ENCODE peak calls at places on chromosomes 7 and 10, in nine cellular contexts. Q is adrenal gland, U is A549, M is fibroblast of lung, Z is neuronal stem cell, W is breast epithelium, N is mammary epithelial cell, X is HepG2, O is hepatocyte. A is an unnamed sample.

GRCh38 chr10:52420656-52421055 is 106.6 kb downstream of the DKK1 start:
- DNase-seq in U (peak), O (no peak), X (no peak), W (no peak), Z (no peak), M (no peak), N (no peak), Q (peak), A (no peak)

GRCh38 chr10:47325303-47326291 is 3.3 kb downstream of the GDF2 start:
- DNase-seq in N (no peak), X (no peak), M (no peak), O (no peak), Q (no peak), Z (no peak), U (no peak), W (no peak), A (no peak)

GRCh38 chr7:43873300-43873699 is 4.0 kb upstream of the MRPS24 start:
- DNase-seq in Z (no peak), X (no peak), U (peak), M (peak), O (peak), Q (peak), W (no peak), N (peak), A (peak)

GRCh38 chr7:39810204-39810642 is 139.8 kb upstream of the CDK13 start:
- DNase-seq in N (peak), Q (no peak), M (no peak), W (no peak), Z (no peak), O (peak), X (no peak), U (peak), A (no peak)

GRCh38 chr7:41792099-41792498 is 89.2 kb upstream of the INHBA start:
- DNase-seq in U (peak), W (no peak), Q (no peak), Z (no peak), O (no peak), M (no peak), N (peak), X (no peak), A (no peak)

GRCh38 chr10:26543567-26544306 is 105.6 kb downstream of the APBB1IP start:
- DNase-seq in X (no peak), Z (no peak), W (no peak), M (no peak), O (no peak), Q (no peak), U (no peak), N (no peak), A (no peak)

GRCh38 chr7:129240119-129240815 is 15.4 kb downstream of the AHCYL2 start:
- DNase-seq in Z (no peak), W (no peak), U (no peak), X (no peak), N (peak), O (no peak), M (no peak), Q (no peak), A (no peak)

GRCh38 chr10:111648046-111648445 is 535.5 kb downstream of the GPAM start:
- DNase-seq in Q (no peak), W (no peak), O (no peak), X (no peak), N (no peak), U (no peak), M (no peak), Z (no peak), A (no peak)

GRCh38 chr10:69704231-69704630 is 74.2 kb downstream of the FAM241B start:
- DNase-seq in Z (no peak), Q (no peak), N (peak), W (no peak), M (no peak), X (no peak), O (no peak), U (no peak), A (no peak)

GRCh38 chr10:92054807-92055206 is 131.2 kb downstream of the BTAF1 start:
- DNase-seq in O (no peak), W (no peak), Q (no peak), X (no peak), M (no peak), U (no peak), N (no peak), Z (no peak), A (no peak)

GRCh38 chr7:150903627-150904026 is 51.3 kb downstream of the AOC1 start:
- DNase-seq in O (no peak), X (no peak), M (peak), Z (no peak), N (peak), Q (peak), W (no peak), U (peak), A (no peak)

GRCh38 chr7:146116452-146117219 is at the start of gene CNTNAP2:
- DNase-seq in X (no peak), U (no peak), M (peak), W (no peak), N (no peak), Q (no peak), Z (peak), O (peak), A (no peak)

GRCh38 chr7:95772771-95773581 is 622 bp downstream of the DYNC1I1 start:
- DNase-seq in X (no peak), Q (no peak), U (no peak), M (peak), W (no peak), O (peak), N (peak), Z (peak), A (no peak)

GRCh38 chr7:23474098-23474828 is 4.0 kb upstream of the IGF2BP3 start:
- DNase-seq in Z (peak), M (peak), O (peak), N (peak), Q (peak), W (no peak), X (peak), U (peak), A (peak)

GRCh38 chr10:103413540-103413939 is 17.1 kb downstream of the PDCD11 start:
- DNase-seq in O (no peak), Z (no peak), X (no peak), U (no peak), Q (no peak), N (no peak), M (no peak), W (no peak), A (no peak)

GRCh38 chr10:103667390-103667789 is 173.9 kb downstream of the NEURL1 start:
- DNase-seq in W (no peak), M (peak), O (no peak), Z (no peak), Q (no peak), U (no peak), N (no peak), X (no peak), A (no peak)

GRCh38 chr10:4704034-4704545 is 121.9 kb upstream of the AKR1E2 start:
- DNase-seq in M (peak), X (no peak), Q (no peak), N (peak), U (peak), Z (no peak), O (peak), W (no peak), A (peak)

GRCh38 chr7:124722292-124722691 is 43.3 kb downstream of the GPR37 start:
- DNase-seq in M (peak), X (no peak), U (peak), W (no peak), Q (no peak), O (no peak), Z (no peak), N (no peak), A (no peak)

GRCh38 chr7:76423666-76424412 is 911 bp upstream of the ZP3 start:
- DNase-seq in N (no peak), W (no peak), Z (no peak), O (peak), M (no peak), X (no peak), U (no peak), Q (no peak), A (peak)

GRCh38 chr10:25465582-25466372 is 291.0 kb downstream of the GPR158 start:
- DNase-seq in O (no peak), W (no peak), U (no peak), N (no peak), Z (no peak), X (no peak), M (no peak), Q (no peak), A (no peak)

GRCh38 chr10:16470747-16471146 is 33.9 kb downstream of the PTER start:
- DNase-seq in U (no peak), N (no peak), O (no peak), W (no peak), X (no peak), M (no peak), Q (no peak), Z (no peak), A (no peak)

GRCh38 chr10:77888356-77888703 is 38.2 kb downstream of the DLG5 start:
- DNase-seq in W (no peak), M (peak), N (no peak), X (no peak), U (no peak), Q (no peak), O (no peak), Z (no peak), A (no peak)
- H3K27ac ChIP-seq in W (peak), M (no peak), N (no peak), X (peak), U (no peak), Q (peak), O (peak), Z (no peak), A (no peak)

GRCh38 chr7:130352335-130353074 is 7.9 kb downstream of the CPA5 start:
- DNase-seq in Z (no peak), U (no peak), O (no peak), W (no peak), N (peak), X (no peak), Q (no peak), M (peak), A (no peak)
- H3K27ac ChIP-seq in Z (peak), U (peak), O (peak), W (peak), N (no peak), X (no peak), Q (peak), M (peak), A (peak)

GRCh38 chr10:32957341-32958084 is 517 bp downstream of the ITGB1 start:
- DNase-seq in O (peak), U (peak), X (no peak), N (peak), M (no peak), Z (peak), W (peak), Q (peak), A (no peak)
- H3K27ac ChIP-seq in O (peak), U (peak), X (peak), N (peak), M (peak), Z (peak), W (peak), Q (peak), A (peak)

DNA sequence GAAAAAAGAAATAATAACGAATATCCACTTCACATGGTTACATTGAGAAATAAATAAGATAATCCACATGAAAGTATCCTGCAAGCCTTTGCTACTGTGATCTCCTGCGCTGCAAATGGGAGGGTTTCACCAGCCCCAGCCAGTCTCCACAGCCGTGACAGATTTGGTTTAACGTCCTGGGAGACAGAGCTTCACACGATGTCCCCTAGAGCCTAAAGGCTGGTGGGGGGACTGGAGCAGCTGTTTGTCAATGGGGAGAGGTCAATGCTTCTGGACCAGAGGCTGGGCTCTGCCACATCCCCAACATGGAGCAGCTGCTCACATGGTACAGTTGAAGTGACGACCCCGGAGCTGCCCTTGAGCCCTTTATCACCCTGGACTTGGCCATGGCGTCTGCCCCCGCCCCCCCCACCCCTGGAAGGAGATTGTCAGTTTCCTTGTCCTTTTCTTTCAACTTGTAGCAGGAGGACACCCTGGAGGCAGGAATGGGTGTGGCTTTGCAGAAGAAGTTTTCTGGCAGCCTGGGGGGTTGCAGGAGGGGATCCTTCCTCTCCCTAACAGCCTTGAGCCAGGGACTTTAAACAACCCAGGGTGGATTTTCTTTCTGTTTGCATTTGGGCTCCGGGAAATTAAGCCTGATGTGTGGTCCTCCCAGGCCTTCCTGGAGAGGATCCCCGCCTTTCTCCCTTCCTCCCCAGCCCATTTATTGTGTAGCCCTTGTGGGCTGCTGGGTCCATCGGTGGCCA is 37.1 kb upstream of the MXI1 start:
- DNase-seq in M (no peak), Q (no peak), Z (no peak), U (no peak), N (no peak), X (no peak), W (no peak), O (no peak), A (no peak)
- H3K27ac ChIP-seq in M (no peak), Q (no peak), Z (no peak), U (no peak), N (no peak), X (no peak), W (no peak), O (no peak), A (no peak)

GRCh38 chr10:79088613-79089355 is 20.0 kb downstream of the ZMIZ1 start:
- DNase-seq in O (no peak), N (no peak), W (no peak), U (no peak), M (no peak), Q (no peak), X (no peak), Z (no peak), A (no peak)

GRCh38 chr10:79089579-79090110 is 20.9 kb downstream of the ZMIZ1 start:
- DNase-seq in O (no peak), N (no peak), X (no peak), Q (no peak), Z (no peak), U (no peak), M (no peak), W (no peak), A (no peak)

GRCh38 chr10:79086822-79087221 is 18.1 kb downstream of the ZMIZ1 start:
- DNase-seq in Q (no peak), X (no peak), M (no peak), W (no peak), Z (no peak), O (no peak), U (no peak), N (no peak), A (no peak)

GRCh38 chr10:79088176-79088575 is 19.4 kb downstream of the ZMIZ1 start:
- DNase-seq in Q (no peak), M (no peak), Z (no peak), W (no peak), U (no peak), X (no peak), N (peak), O (no peak), A (no peak)

DNA sequence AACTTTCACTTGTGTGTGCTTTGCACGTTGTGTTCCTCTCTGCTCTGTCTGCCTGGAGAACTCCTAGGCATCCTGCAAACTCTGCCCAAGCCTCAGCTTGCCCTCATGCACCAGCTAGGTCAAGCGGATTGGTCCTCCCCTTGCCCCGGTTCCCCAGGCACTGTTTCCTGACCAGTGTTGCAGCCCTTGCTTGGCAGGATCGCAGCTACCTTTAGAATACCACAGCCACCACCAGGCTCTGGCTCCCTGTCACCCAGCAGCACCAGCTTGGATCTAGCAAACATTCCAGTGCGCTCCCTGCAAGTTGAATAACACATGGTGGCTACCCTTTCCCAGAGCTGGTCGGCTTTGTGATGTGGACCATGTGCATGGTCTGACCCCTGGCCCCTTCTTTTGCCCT is 19.0 kb downstream of the ZMIZ1 start:
- DNase-seq in Q (no peak), N (no peak), X (no peak), W (no peak), U (no peak), M (no peak), O (no peak), Z (no peak), A (no peak)
- H3K27ac ChIP-seq in Q (no peak), N (no peak), X (peak), W (peak), U (peak), M (no peak), O (no peak), Z (no peak), A (no peak)

GRCh38 chr7:106655703-106656498 is 5.1 kb downstream of the CCDC71L start:
- DNase-seq in X (no peak), U (no peak), M (no peak), Z (no peak), W (no peak), Q (no peak), O (no peak), N (no peak), A (no peak)
- H3K27ac ChIP-seq in X (no peak), U (no peak), M (no peak), Z (no peak), W (no peak), Q (no peak), O (no peak), N (no peak), A (no peak)

DNA sequence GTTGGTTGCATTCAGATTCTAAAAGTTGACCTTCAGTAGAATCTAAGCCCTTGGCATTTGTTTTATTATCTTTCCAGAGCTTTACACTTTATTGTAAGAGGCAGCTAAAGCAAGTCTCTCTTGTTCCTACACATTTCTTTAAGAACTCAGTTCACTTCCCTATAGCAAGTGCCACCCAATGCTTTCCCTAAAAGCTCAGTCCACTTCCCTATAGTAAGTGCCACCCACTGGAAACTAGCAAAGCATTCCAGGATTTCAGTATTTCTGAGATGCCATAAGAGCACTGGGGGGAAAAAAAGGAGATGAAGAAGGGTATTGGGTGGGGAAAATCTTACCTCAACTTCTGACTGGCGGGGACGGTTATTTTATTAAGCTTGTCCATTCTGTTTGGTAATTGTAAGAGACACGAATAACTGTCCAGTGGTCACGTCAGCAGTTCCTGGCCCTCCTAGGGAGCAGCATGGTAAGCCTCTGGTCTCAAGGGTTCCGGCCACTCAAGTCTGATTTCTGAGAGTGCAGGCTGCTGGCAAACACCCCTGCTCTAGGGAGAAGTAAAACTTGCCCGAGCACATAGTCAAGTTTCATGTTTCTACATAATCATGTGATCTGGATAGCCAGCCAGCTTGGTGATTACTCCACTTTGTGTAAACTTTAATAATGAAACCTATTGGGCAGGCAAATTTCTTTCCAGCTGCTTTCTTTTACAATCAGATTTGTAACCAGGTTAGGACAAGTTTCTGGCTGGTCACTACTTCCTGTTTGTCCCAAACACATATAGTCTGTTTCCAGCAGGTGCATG is at the start of gene BLNK:
- DNase-seq in M (peak), U (no peak), Z (no peak), X (no peak), O (peak), W (peak), N (peak), Q (peak), A (no peak)
- H3K27ac ChIP-seq in M (no peak), U (no peak), Z (no peak), X (no peak), O (peak), W (peak), N (peak), Q (no peak), A (peak)

GRCh38 chr10:79153753-79154152 is 85.0 kb downstream of the ZMIZ1 start:
- DNase-seq in Z (no peak), X (no peak), W (no peak), N (no peak), Q (peak), M (no peak), O (no peak), U (no peak), A (no peak)
- H3K27ac ChIP-seq in Z (no peak), X (no peak), W (peak), N (no peak), Q (no peak), M (peak), O (no peak), U (peak), A (no peak)

GRCh38 chr10:48695636-48696534 is 11.2 kb downstream of the WDFY4 start:
- DNase-seq in Z (no peak), X (no peak), O (no peak), Q (no peak), N (no peak), W (no peak), U (no peak), M (no peak), A (no peak)

GRCh38 chr10:48694371-48695030 is 9.8 kb downstream of the WDFY4 start:
- DNase-seq in U (no peak), Q (no peak), Z (no peak), W (no peak), M (no peak), N (no peak), O (no peak), X (no peak), A (no peak)

GRCh38 chr10:48697091-48697490 is 12.4 kb downstream of the WDFY4 start:
- DNase-seq in M (no peak), Q (no peak), Z (no peak), O (no peak), U (no peak), X (no peak), N (no peak), W (no peak), A (no peak)

GRCh38 chr10:48697821-48698764 is 13.4 kb downstream of the WDFY4 start:
- DNase-seq in U (no peak), X (no peak), Z (no peak), O (no peak), M (no peak), N (no peak), Q (no peak), W (no peak), A (no peak)

GRCh38 chr10:48696535-48696873 is 11.8 kb downstream of the WDFY4 start:
- DNase-seq in U (no peak), Z (no peak), W (no peak), O (no peak), M (no peak), X (no peak), Q (no peak), N (no peak), A (no peak)
- H3K27ac ChIP-seq in U (no peak), Z (no peak), W (no peak), O (no peak), M (no peak), X (no peak), Q (no peak), N (no peak), A (no peak)